ENCODE peak calls at places on chromosomes 2 and 18, in ten cellular contexts. Q is fibroblast of mammary gland, E is spleen, L is IMR-90, I is neural progenitor cell, R is transverse colon, N is fibroblast of lung, Z is BJ, D is stomach, K is sigmoid colon. X is an unnamed sample.

GRCh38 chr2:71670430-71670795 is 217.1 kb downstream of the DYSF start:
- DNase-seq in Q (no peak), E (no peak), L (no peak), I (no peak), R (no peak), N (no peak), Z (no peak), D (no peak), K (peak; percentile 58), X (no peak)

GRCh38 chr2:133817680-133818566 is 249.7 kb upstream of the NCKAP5 start:
- DNase-seq in Q (peak; percentile 89), E (no peak), L (peak; percentile 99), I (no peak), R (no peak), N (peak; percentile 94), Z (peak; percentile 97), D (no peak), K (no peak), X (peak; percentile 95)

GRCh38 chr2:151616760-151617339 is 117.4 kb downstream of the NEB start:
- DNase-seq in Q (no peak), E (no peak), L (no peak), I (no peak), R (no peak), N (no peak), Z (no peak), D (no peak), K (no peak), X (no peak)

GRCh38 chr2:181954538-181954883 is 31.1 kb upstream of the PPP1R1C start:
- DNase-seq in Q (peak; percentile 8), E (no peak), L (peak; percentile 23), I (no peak), R (no peak), N (no peak), Z (no peak), D (no peak), K (no peak), X (no peak)

GRCh38 chr2:195721042-195721441 is 64.0 kb downstream of the SLC39A10 start:
- DNase-seq in Q (no peak), E (no peak), L (no peak), I (no peak), R (no peak), N (no peak), Z (no peak), D (no peak), K (no peak), X (no peak)

GRCh38 chr2:227033471-227034148 is 130.4 kb downstream of the COL4A4 start:
- DNase-seq in Q (peak; percentile 41), E (peak; percentile 76), L (peak; percentile 32), I (peak; percentile 76), R (peak; percentile 59), N (peak; percentile 44), Z (no peak), D (peak; percentile 70), K (peak; percentile 79), X (peak; percentile 54)

GRCh38 chr2:148658807-148659722 is 14.5 kb downstream of the EPC2 start:
- DNase-seq in Q (peak; percentile 77), E (no peak), L (peak; percentile 79), I (no peak), R (no peak), N (peak; percentile 61), Z (no peak), D (no peak), K (no peak), X (peak; percentile 56)

GRCh38 chr2:150485871-150486538 is 1.5 kb downstream of the RND3 start:
- DNase-seq in Q (peak; percentile 78), E (peak; percentile 74), L (peak; percentile 75), I (peak; percentile 70), R (peak; percentile 80), N (peak; percentile 80), Z (no peak), D (peak; percentile 80), K (peak; percentile 93), X (peak; percentile 84)

GRCh38 chr18:50629148-50629631 is 69.3 kb downstream of the MAPK4 start:
- DNase-seq in Q (peak; percentile 9), E (no peak), L (no peak), I (no peak), R (no peak), N (no peak), Z (no peak), D (no peak), K (peak; percentile 53), X (no peak)

GRCh38 chr18:24544141-24544498 is 83.7 kb downstream of the HRH4 start:
- DNase-seq in Q (peak; percentile 36), E (no peak), L (peak; percentile 40), I (peak; percentile 74), R (no peak), N (peak; percentile 33), Z (no peak), D (no peak), K (no peak), X (peak; percentile 18)

GRCh38 chr2:162344617-162344950 is 652 bp downstream of the GCA start:
- DNase-seq in Q (no peak), E (peak; percentile 84), L (no peak), I (no peak), R (peak; percentile 16), N (no peak), Z (no peak), D (peak; percentile 27), K (no peak), X (no peak)

GRCh38 chr2:162343824-162344616 is at the start of gene GCA:
- DNase-seq in Q (peak; percentile 93), E (peak; percentile 99), L (peak; percentile 89), I (peak; percentile 97), R (peak; percentile 98), N (peak; percentile 93), Z (peak; percentile 85), D (peak; percentile 97), K (peak; percentile 98), X (peak; percentile 86)

GRCh38 chr2:162343492-162343823 is 474 bp upstream of the GCA start:
- DNase-seq in Q (no peak), E (no peak), L (no peak), I (no peak), R (no peak), N (no peak), Z (no peak), D (no peak), K (no peak), X (no peak)

GRCh38 chr2:162340822-162341221 is 3.1 kb upstream of the GCA start:
- DNase-seq in Q (no peak), E (no peak), L (no peak), I (no peak), R (no peak), N (no peak), Z (no peak), D (no peak), K (no peak), X (no peak)

DNA sequence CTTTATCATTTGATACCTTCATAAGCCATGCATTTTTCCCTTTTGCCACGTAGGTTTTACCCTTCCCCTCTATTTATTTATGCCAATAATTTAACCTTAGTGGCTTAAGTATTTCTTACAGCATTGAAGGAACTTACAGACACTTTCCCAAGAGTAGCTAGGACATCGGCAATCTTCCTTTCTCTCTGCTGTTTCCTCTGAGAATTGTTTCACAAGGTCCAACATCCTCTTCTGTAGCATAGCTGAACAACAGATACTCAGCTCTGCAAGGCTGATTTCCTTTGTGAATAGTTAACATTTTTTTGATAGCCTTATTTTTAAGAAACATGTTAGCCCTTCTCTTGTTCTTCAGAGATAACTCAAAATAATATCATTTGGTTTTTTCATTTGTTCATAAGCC is 1.1 kb upstream of the GCA start:
- DNase-seq in Q (no peak), E (no peak), L (no peak), I (no peak), R (no peak), N (no peak), Z (no peak), D (no peak), K (no peak), X (no peak)
- H3K4me3 ChIP-seq in Q (no peak overlapping the region), E (peak overlapping the region; percentile 93), L (no peak overlapping the region), I (no peak overlapping the region), R (no peak overlapping the region), N (no peak overlapping the region), Z (no peak overlapping the region), D (no peak overlapping the region), K (no peak overlapping the region), X (no peak overlapping the region)

GRCh38 chr2:129191530-129191929 is 787.9 kb upstream of the RAB6C start:
- DNase-seq in Q (no peak), E (no peak), L (no peak), I (peak; percentile 48), R (no peak), N (no peak), Z (no peak), D (no peak), K (no peak), X (no peak)

GRCh38 chr2:129187379-129187778 is 792.1 kb upstream of the RAB6C start:
- DNase-seq in Q (no peak), E (no peak), L (no peak), I (no peak), R (no peak), N (no peak), Z (no peak), D (no peak), K (no peak), X (no peak)

GRCh38 chr2:129192117-129192516 is 787.3 kb upstream of the RAB6C start:
- DNase-seq in Q (no peak), E (no peak), L (no peak), I (no peak), R (no peak), N (no peak), Z (no peak), D (no peak), K (no peak), X (no peak)

GRCh38 chr2:129188451-129188850 is 791.0 kb upstream of the RAB6C start:
- DNase-seq in Q (no peak), E (no peak), L (no peak), I (no peak), R (no peak), N (no peak), Z (no peak), D (no peak), K (no peak), X (no peak)

GRCh38 chr2:129189617-129190016 is 789.8 kb upstream of the RAB6C start:
- DNase-seq in Q (no peak), E (no peak), L (no peak), I (peak; percentile 28), R (no peak), N (no peak), Z (no peak), D (no peak), K (no peak), X (no peak)
- TF ChIP-seq CTCF in Q (no peak), E (no peak), L (no peak), I (peak; percentile 11), R (no peak), N (no peak), Z (no peak), D (no peak), K (no peak), X (no peak)

GRCh38 chr2:237682901-237683670 is 55.7 kb downstream of the LRRFIP1 start:
- DNase-seq in Q (no peak), E (peak; percentile 54), L (no peak), I (no peak), R (peak; percentile 67), N (no peak), Z (no peak), D (no peak), K (peak; percentile 45), X (no peak)
- H3K4me3 ChIP-seq in Q (no peak overlapping the region), E (no peak overlapping the region), L (no peak overlapping the region), I (no peak overlapping the region), R (no peak overlapping the region), N (no peak overlapping the region), Z (no peak overlapping the region), D (no peak overlapping the region), K (no peak overlapping the region), X (no peak overlapping the region)

DNA sequence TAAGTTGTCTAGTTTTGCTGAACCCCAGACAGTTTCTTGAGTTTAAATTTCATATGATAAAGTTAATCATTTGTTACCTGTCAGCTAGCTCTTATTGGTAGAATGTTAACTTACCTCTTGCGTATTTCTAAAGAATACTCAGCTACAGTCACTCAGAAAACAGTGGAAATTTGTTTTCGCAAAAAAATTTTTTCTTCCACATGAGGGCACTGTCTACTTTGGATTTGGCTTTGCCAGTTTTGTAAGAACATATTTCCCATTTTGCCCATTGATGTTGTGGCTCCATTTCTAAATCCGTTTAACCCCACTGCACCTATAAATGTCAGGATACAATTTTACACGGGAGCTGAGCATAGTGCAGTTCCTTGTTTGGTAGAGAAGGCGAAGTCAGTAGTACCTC is 19.1 kb upstream of the GCFC2 start:
- DNase-seq in Q (no peak), E (no peak), L (no peak), I (no peak), R (no peak), N (peak; percentile 19), Z (no peak), D (no peak), K (no peak), X (peak; percentile 6)
- TF ChIP-seq CTCF in Q (peak; percentile 30), E (no peak), L (peak; percentile 31), I (peak; percentile 60), R (peak; percentile 17), N (peak; percentile 15), Z (peak; percentile 23), D (no peak), K (no peak), X (peak; percentile 40)